ENCODE peak calls at places on chromosomes 13 and 19, in six cellular contexts. Z is stimulated activated CD4-positive, alpha-beta T cell treated with anti-CD3 and anti-CD28 coated beads, Interleukin-15, amount 100 ng/mL, for 1 hour; G is activated naive CD4-positive, alpha-beta T cell treated with anti-CD3 and anti-CD28 coated beads, Interleukin-2, amount 50 U/mL, for 72 hours; L is tibial nerve; J is nephron progenitor cell; E is GM03348. R is an unnamed sample.

GRCh38 chr19:45402469-45403070 is 2.3 kb downstream of the PPP1R13L start:
- DNase-seq in L (no peak), G (no peak), J (peak; percentile 79), E (peak; percentile 75), Z (peak; percentile 21), R (peak; percentile 57)

GRCh38 chr13:21364357-21364756 is 94.7 kb downstream of the ZDHHC20 start:
- DNase-seq in G (no peak), Z (no peak), J (no peak), L (no peak), E (no peak), R (no peak)

GRCh38 chr13:99031725-99032298 is 53.9 kb upstream of the DOCK9 start:
- DNase-seq in L (no peak), E (no peak), J (no peak), G (no peak), Z (no peak), R (no peak)

GRCh38 chr13:22061806-22062391 is 391.0 kb downstream of the FGF9 start:
- DNase-seq in G (no peak), E (no peak), L (no peak), J (no peak), Z (no peak), R (peak; percentile 49)

GRCh38 chr19:42332059-42332458 is 6.6 kb downstream of the MEGF8 start:
- DNase-seq in Z (no peak), J (no peak), L (no peak), G (no peak), E (no peak), R (no peak)

GRCh38 chr13:113584870-113585671 is 518 bp downstream of the TFDP1 start:
- DNase-seq in J (peak; percentile 49), E (peak; percentile 64), G (peak; percentile 66), L (no peak), Z (peak; percentile 13), R (peak; percentile 68)

GRCh38 chr19:47243364-47243775 is 12.4 kb upstream of the BBC3 start:
- DNase-seq in G (no peak), J (no peak), Z (no peak), L (no peak), E (no peak), R (no peak)

GRCh38 chr13:73096173-73097117 is 37.6 kb downstream of the KLF5 start:
- DNase-seq in L (no peak), J (no peak), Z (no peak), E (no peak), G (no peak), R (no peak)

GRCh38 chr13:80508031-80508430 is 167.1 kb upstream of the SPRY2 start:
- DNase-seq in L (no peak), J (no peak), Z (no peak), G (no peak), E (no peak), R (no peak)

GRCh38 chr19:11355160-11356073 is at the start of gene PLPPR2:
- DNase-seq in E (peak; percentile 97), J (peak; percentile 95), L (peak; percentile 97), G (peak; percentile 73), Z (peak; percentile 79), R (peak; percentile 83)

GRCh38 chr13:61685683-61686013 is 270.0 kb upstream of the PCDH20 start:
- DNase-seq in J (peak; percentile 16), Z (no peak), L (no peak), E (no peak), G (no peak), R (no peak)

GRCh38 chr19:2922987-2923386 is 21.8 kb downstream of the ZNF77 start:
- DNase-seq in Z (no peak), J (no peak), L (no peak), G (no peak), E (no peak), R (no peak)

GRCh38 chr19:46492841-46493235 is 2.8 kb downstream of the PNMA8B start:
- DNase-seq in Z (no peak), L (no peak), G (no peak), J (no peak), E (no peak), R (no peak)

R was measured in GM10248.